ENCODE peak calls at places on chromosome 18, in four cellular contexts. A, Z, X and I are unnamed samples. For H3K27me3 and H3K9me3, the result is how much of the 10 kb centered on the place peaks cover.

GRCh38 chr18:49608892-49609291 is 47.0 kb downstream of the LIPG start:
- DNase-seq in Z (no peak), X (no peak), A (no peak), I (no peak)

GRCh38 chr18:3885209-3885792 is 435.3 kb downstream of the TGIF1 start:
- DNase-seq in X (no peak), A (no peak), Z (no peak), I (no peak)

GRCh38 chr18:48680871-48681270 is 142.0 kb downstream of the CTIF start:
- DNase-seq in A (no peak), Z (no peak), X (no peak), I (no peak)

GRCh38 chr18:41532344-41533086 is 422.5 kb upstream of the PIK3C3 start:
- DNase-seq in A (no peak), Z (peak), X (no peak), I (no peak)

GRCh38 chr18:25883091-25883490 is 207.3 kb downstream of the SS18 start:
- DNase-seq in X (no peak), Z (no peak), A (no peak), I (no peak)

GRCh38 chr18:74623047-74623816 is 25.6 kb downstream of the ZNF407 start:
- DNase-seq in X (peak), Z (peak), A (no peak), I (no peak)

GRCh38 chr18:59265246-59266018 is 7.8 kb downstream of the RAX start:
- DNase-seq in A (no peak), X (no peak), Z (peak), I (peak)

GRCh38 chr18:70363861-70364260 is 75.0 kb downstream of the SOCS6 start:
- DNase-seq in Z (peak), A (no peak), X (no peak), I (no peak)

GRCh38 chr18:2515908-2516625 is 55.2 kb downstream of the METTL4 start:
- DNase-seq in A (no peak), X (peak), Z (peak), I (peak)

GRCh38 chr18:27411911-27412310 is 226.8 kb upstream of the CHST9 start:
- DNase-seq in A (no peak), Z (peak), X (no peak), I (no peak)

GRCh38 chr18:54880706-54881105 is 52.4 kb downstream of the RAB27B start:
- DNase-seq in A (no peak), Z (peak), X (no peak), I (peak)

GRCh38 chr18:79447703-79448367 is 52.1 kb downstream of the NFATC1 start:
- DNase-seq in A (no peak), Z (no peak), X (no peak), I (no peak)

GRCh38 chr18:51006061-51006818 is 23.8 kb upstream of the SMAD4 start:
- DNase-seq in X (no peak), Z (no peak), A (no peak), I (no peak)

GRCh38 chr18:3998698-3999333 is 456.3 kb downstream of the DLGAP1 start:
- DNase-seq in X (no peak), Z (peak), A (no peak), I (peak)

GRCh38 chr18:64365106-64365505 is 216.2 kb upstream of the LINC00305 start:
- DNase-seq in Z (no peak), X (no peak), A (no peak), I (no peak)

GRCh38 chr18:63071566-63072175 is 247.9 kb downstream of the BCL2 start:
- DNase-seq in X (no peak), Z (no peak), A (no peak), I (no peak)

GRCh38 chr18:27921904-27922541 is 254.9 kb downstream of the CDH2 start:
- DNase-seq in Z (peak), A (no peak), X (no peak), I (no peak)

GRCh38 chr18:3985030-3985429 is 470.1 kb downstream of the DLGAP1 start:
- DNase-seq in A (no peak), Z (peak), X (no peak), I (no peak)

GRCh38 chr18:67600781-67601180 is 84.3 kb upstream of the DSEL start:
- DNase-seq in A (no peak), X (no peak), Z (peak), I (no peak)

GRCh38 chr18:77071711-77072292 is 60.8 kb downstream of the MBP start:
- DNase-seq in A (peak), Z (peak), X (peak), I (peak)

GRCh38 chr18:45521777-45522176 is 93.5 kb upstream of the SLC14A2 start:
- DNase-seq in X (no peak), Z (peak), A (no peak), I (peak)

GRCh38 chr18:5879479-5879882 is 15.8 kb downstream of the TMEM200C start:
- DNase-seq in X (no peak), A (no peak), Z (peak), I (no peak)

GRCh38 chr18:56107821-56108485 is 520.0 kb upstream of the TCF4 start:
- DNase-seq in X (no peak), Z (no peak), A (no peak), I (no peak)

GRCh38 chr18:52682260-52682659 is 342.3 kb downstream of the DCC start:
- DNase-seq in A (no peak), X (no peak), Z (no peak), I (no peak)

GRCh38 chr18:13232971-13233565 is 14.5 kb downstream of the LDLRAD4 start:
- DNase-seq in A (no peak), X (no peak), Z (no peak), I (no peak)

GRCh38 chr18:48749768-48750167 is 201.0 kb downstream of the SMAD7 start:
- DNase-seq in X (no peak), A (no peak), Z (peak), I (peak)

GRCh38 chr18:6015364-6015763 is 120.0 kb upstream of the TMEM200C start:
- DNase-seq in X (no peak), A (no peak), Z (peak), I (no peak)

GRCh38 chr18:23683155-23683554 is 6.1 kb upstream of the LAMA3 start:
- DNase-seq in X (no peak), Z (no peak), A (no peak), I (no peak)

GRCh38 chr18:63183263-63183662 is 136.3 kb downstream of the BCL2 start:
- DNase-seq in A (no peak), X (no peak), Z (no peak), I (no peak)

GRCh38 chr18:36419913-36420531 is 122.5 kb downstream of the FHOD3 start:
- DNase-seq in X (no peak), Z (peak), A (no peak), I (peak)

GRCh38 chr18:12278765-12279682 is 24.9 kb downstream of the CIDEA start:
- DNase-seq in X (no peak), A (peak), Z (peak), I (peak)

GRCh38 chr18:7234061-7234460 is 3.2 kb downstream of the LRRC30 start:
- DNase-seq in A (no peak), Z (no peak), X (no peak), I (no peak)
- H3K27me3 ChIP-seq in A (under half), Z (under half), X (under half), I (under half)

GRCh38 chr18:7255054-7255453 is 24.2 kb downstream of the LRRC30 start:
- DNase-seq in X (no peak), A (no peak), Z (no peak), I (no peak)
- H3K4me3 ChIP-seq in X (no peak), A (no peak), Z (no peak), I (no peak)

GRCh38 chr18:9597609-9598008 is 16.8 kb downstream of the PPP4R1 start:
- DNase-seq in X (no peak), Z (no peak), A (no peak), I (no peak)
- H3K9me3 ChIP-seq in X (under half), Z (under half), A (under half), I (under half)

GRCh38 chr18:33579147-33579867 is 1.3 kb downstream of the ASXL3 start:
- DNase-seq in A (no peak), Z (no peak), X (no peak), I (no peak)

GRCh38 chr18:33576999-33577687 is 876 bp upstream of the ASXL3 start:
- DNase-seq in X (no peak), A (no peak), Z (no peak), I (no peak)

GRCh38 chr18:33579868-33580205 is 1.8 kb downstream of the ASXL3 start:
- DNase-seq in X (no peak), A (no peak), Z (no peak), I (no peak)

GRCh38 chr18:33578371-33579146 is 540 bp downstream of the ASXL3 start:
- DNase-seq in X (no peak), Z (peak), A (peak), I (peak)

DNA sequence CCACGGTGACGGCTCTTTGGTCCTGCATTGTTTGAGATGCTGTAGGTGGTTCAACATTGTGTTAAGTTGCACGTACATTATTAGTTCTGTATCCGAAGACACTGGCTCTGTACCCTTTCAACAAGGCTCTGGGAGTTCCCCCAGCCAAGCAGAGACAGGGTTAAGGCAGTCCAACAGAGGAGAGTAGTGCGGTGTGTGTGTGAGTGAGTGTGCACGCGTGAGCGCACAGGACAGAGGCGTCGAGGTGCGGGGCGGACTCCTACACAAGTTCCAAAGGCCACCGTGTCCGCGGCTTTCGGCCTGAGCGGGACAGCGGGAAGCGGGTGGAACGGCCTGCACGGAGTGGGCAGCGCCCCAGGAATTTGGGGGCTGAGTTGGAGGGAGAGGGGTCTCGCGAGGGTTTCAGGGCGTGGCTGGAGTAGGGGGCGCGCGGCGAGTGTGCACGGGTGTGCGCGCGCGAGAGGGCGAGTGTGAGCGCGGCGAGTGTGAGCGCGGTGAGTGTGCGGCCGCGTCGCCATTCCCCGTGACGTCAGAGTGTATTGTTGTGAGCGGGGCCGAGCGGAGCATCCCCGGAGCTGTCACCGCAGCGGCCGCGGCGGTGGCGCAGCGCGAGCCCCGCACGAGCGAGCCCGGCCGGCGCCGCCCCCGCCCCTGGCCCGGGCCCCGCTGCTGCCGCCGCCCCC is at the start of gene ASXL3:
- DNase-seq in X (no peak), A (peak), Z (peak), I (peak)
- H3K27me3 ChIP-seq in X (under half), A (under half), Z (half or more), I (under half)

GRCh38 chr18:57832730-57833129 is 29.6 kb upstream of the ATP8B1 start:
- DNase-seq in Z (no peak), A (no peak), X (no peak), I (no peak)

GRCh38 chr18:57831597-57832377 is 28.7 kb upstream of the ATP8B1 start:
- DNase-seq in A (no peak), X (no peak), Z (no peak), I (no peak)

GRCh38 chr18:57834616-57835015 is 31.5 kb upstream of the ATP8B1 start:
- DNase-seq in Z (peak), X (no peak), A (no peak), I (no peak)

GRCh38 chr18:57835904-57836303 is 32.8 kb upstream of the ATP8B1 start:
- DNase-seq in A (no peak), X (no peak), Z (no peak), I (no peak)

GRCh38 chr18:57833441-57834101 is 30.5 kb upstream of the ATP8B1 start:
- DNase-seq in A (no peak), Z (peak), X (no peak), I (no peak)
- H3K4me3 ChIP-seq in A (no peak), Z (peak), X (no peak), I (no peak)

DNA sequence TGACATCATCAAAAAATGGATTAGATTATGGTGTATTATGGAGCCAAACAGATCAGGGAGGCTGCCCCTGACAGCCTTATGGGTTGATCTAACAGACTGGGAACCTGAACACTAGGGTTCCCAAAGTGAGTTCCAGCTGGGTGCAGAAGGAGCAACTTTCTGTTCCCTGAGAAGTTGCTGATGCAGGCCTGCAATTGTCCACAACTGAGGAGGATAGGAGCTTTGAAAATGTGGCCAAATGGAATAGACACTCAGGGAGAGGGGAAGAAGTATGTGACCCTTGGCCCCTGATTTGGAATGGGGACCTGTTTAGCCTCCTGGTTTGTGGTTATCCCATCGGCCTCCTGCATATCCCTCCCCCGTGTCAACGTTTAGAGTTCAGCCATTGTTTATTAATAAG is 262.2 kb upstream of the SKOR2 start:
- DNase-seq in X (no peak), A (no peak), Z (no peak), I (no peak)
- H3K9me3 ChIP-seq in X (under half), A (under half), Z (under half), I (under half)

DNA sequence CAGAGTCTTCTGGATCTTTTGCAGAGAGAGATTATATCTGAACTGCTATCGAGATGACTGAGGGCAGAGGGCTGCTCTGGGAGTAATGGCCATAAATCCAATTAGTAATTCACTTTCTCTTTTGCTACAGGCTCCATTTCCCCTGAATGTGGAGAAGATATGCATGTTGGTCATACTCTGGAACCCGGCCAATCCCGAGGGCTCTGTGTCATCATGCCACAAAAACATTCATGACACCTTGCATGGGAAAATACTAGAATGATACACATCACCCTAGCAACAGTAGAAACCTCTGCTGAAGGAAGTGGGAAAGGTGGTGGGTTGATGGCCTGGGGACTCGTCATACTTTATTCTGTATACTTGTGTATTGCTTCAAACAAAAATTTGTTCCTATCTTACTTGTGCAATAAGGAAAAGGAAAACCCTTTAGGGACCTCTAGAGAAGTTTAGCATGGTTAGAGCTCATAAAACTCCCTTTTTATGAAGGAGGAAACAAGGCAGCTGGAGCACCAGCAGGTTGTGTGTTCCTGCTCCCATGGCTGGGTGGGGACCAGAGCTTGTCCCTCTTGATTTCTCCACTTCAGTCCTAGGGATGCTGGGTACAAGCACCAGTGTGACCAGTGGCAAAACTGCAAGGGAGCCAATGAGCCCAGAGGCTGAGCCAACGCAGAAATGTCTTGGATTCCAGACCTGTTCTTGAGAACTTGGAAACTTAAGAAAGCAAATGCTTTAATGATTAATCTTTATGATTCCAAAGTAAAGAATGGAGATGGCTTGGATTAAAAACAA is 25.9 kb downstream of the CTAGE1 start:
- DNase-seq in A (no peak), X (peak), Z (peak), I (peak)
- H3K27me3 ChIP-seq in A (under half), X (under half), Z (under half), I (under half)